ENCODE peak calls at places on chromosomes 7 and 10, in seven cellular contexts. W is IMR-90; A is CD8-positive, alpha-beta T cell; Z is body of pancreas; V is testis; E is fibroblast of lung; B is stomach. R is an unnamed sample.
A peak's percentile ranks its signal among the peaks of the same experiment; 100 is the strongest.

GRCh38 chr7:12474035-12474434 is 70.4 kb upstream of the VWDE start:
- DNase-seq in A (no peak), Z (no peak), W (no peak), B (no peak), E (peak; percentile 16), V (no peak), R (no peak)

GRCh38 chr10:69911571-69912528 is 110.1 kb downstream of the COL13A1 start:
- DNase-seq in A (no peak), Z (no peak), V (peak; percentile 67), B (peak; percentile 55), E (no peak), W (no peak), R (no peak)

GRCh38 chr10:104589871-104590270 is 51.2 kb upstream of the SORCS3 start:
- DNase-seq in W (peak; percentile 24), V (no peak), A (no peak), Z (no peak), E (peak; percentile 75), B (no peak), R (no peak)

GRCh38 chr10:84944187-84944586 is 615.8 kb downstream of the CCSER2 start:
- DNase-seq in V (no peak), W (no peak), A (no peak), Z (no peak), B (no peak), E (no peak), R (no peak)

GRCh38 chr7:105719395-105719794 is 138.1 kb upstream of the EFCAB10 start:
- DNase-seq in B (no peak), A (no peak), W (no peak), E (no peak), Z (no peak), V (no peak), R (no peak)

GRCh38 chr7:1056006-1056784 is 11.8 kb downstream of the GPR146 start:
- DNase-seq in B (no peak), W (no peak), Z (no peak), E (no peak), A (no peak), V (no peak), R (no peak)

GRCh38 chr7:666454-667292 is 59.8 kb upstream of the DNAAF5 start:
- DNase-seq in E (no peak), V (no peak), Z (no peak), B (no peak), W (no peak), A (no peak), R (no peak)

GRCh38 chr10:14507156-14507555 is 176.4 kb upstream of the FRMD4A start:
- DNase-seq in A (no peak), W (no peak), Z (no peak), B (no peak), V (no peak), E (no peak), R (peak; percentile 33)

GRCh38 chr7:101816499-101817030 is 861 bp upstream of the CUX1 start:
- DNase-seq in A (no peak), W (peak; percentile 37), Z (peak; percentile 68), B (peak; percentile 65), V (peak; percentile 30), E (peak; percentile 34), R (peak; percentile 23)

GRCh38 chr10:131095109-131095580 is 216.4 kb downstream of the TCERG1L start:
- DNase-seq in W (no peak), B (no peak), A (no peak), E (no peak), Z (peak; percentile 23), V (no peak), R (no peak)

GRCh38 chr7:11858026-11858425 is 26.0 kb upstream of the THSD7A start:
- DNase-seq in E (no peak), A (no peak), Z (no peak), B (no peak), W (no peak), V (no peak), R (no peak)

GRCh38 chr10:85645851-85646250 is 720.7 kb downstream of the GRID1 start:
- DNase-seq in A (no peak), W (no peak), Z (no peak), B (no peak), E (no peak), V (no peak), R (no peak)

GRCh38 chr10:35025916-35026315 is 64.2 kb downstream of the CUL2 start:
- DNase-seq in W (peak; percentile 78), Z (no peak), E (peak; percentile 74), A (no peak), V (no peak), B (no peak), R (no peak)

GRCh38 chr7:14000247-14000646 is 10.8 kb upstream of the ETV1 start:
- DNase-seq in W (no peak), Z (no peak), A (no peak), E (no peak), V (no peak), B (no peak), R (no peak)

GRCh38 chr10:117131390-117132327 is 6.4 kb downstream of the VAX1 start:
- DNase-seq in W (no peak), A (no peak), E (no peak), B (no peak), Z (no peak), V (no peak), R (no peak)

GRCh38 chr10:62735464-62736188 is 68.9 kb upstream of the ADO start:
- DNase-seq in W (peak; percentile 47), B (no peak), V (no peak), A (no peak), E (peak; percentile 79), Z (no peak), R (no peak)

GRCh38 chr10:77441541-77442175 is 195.9 kb downstream of the KCNMA1 start:
- DNase-seq in Z (no peak), A (no peak), B (no peak), W (no peak), E (no peak), V (no peak), R (no peak)

GRCh38 chr10:71331736-71332135 is 12.7 kb downstream of the SLC29A3 start:
- DNase-seq in E (no peak), W (no peak), V (no peak), A (no peak), Z (no peak), B (peak; percentile 50), R (no peak)

GRCh38 chr10:120783098-120783497 is 68.1 kb upstream of the WDR11 start:
- DNase-seq in E (no peak), V (no peak), Z (no peak), B (no peak), W (no peak), A (no peak), R (no peak)

GRCh38 chr7:67716729-67717128 is 720.1 kb downstream of the TYW1 start:
- DNase-seq in B (no peak), V (no peak), Z (no peak), A (no peak), E (no peak), W (no peak), R (no peak)

GRCh38 chr7:140521426-140521825 is 42.1 kb upstream of the MKRN1 start:
- DNase-seq in A (no peak), V (no peak), W (no peak), Z (no peak), E (no peak), B (no peak), R (no peak)

GRCh38 chr7:133139350-133139749 is 57.5 kb upstream of the CHCHD3 start:
- DNase-seq in W (peak; percentile 49), Z (peak; percentile 6), A (no peak), B (no peak), E (peak; percentile 48), V (peak; percentile 29), R (no peak)

GRCh38 chr10:13953371-13953770 is 366.6 kb downstream of the PRPF18 start:
- DNase-seq in B (no peak), Z (no peak), W (peak; percentile 35), V (no peak), E (peak; percentile 67), A (no peak), R (no peak)

GRCh38 chr7:151429232-151429554 is 10.7 kb downstream of the CRYGN start:
- DNase-seq in A (no peak), Z (no peak), W (no peak), B (no peak), V (no peak), E (no peak), R (no peak)

GRCh38 chr10:133026726-133027395 is 60.9 kb upstream of the ADGRA1 start:
- DNase-seq in B (no peak), A (no peak), Z (peak; percentile 32), V (no peak), E (no peak), W (no peak), R (no peak)

GRCh38 chr10:133024711-133025557 is 62.8 kb upstream of the ADGRA1 start:
- DNase-seq in W (no peak), V (no peak), Z (no peak), E (no peak), A (no peak), B (no peak), R (no peak)

GRCh38 chr10:133027480-133027879 is 60.2 kb upstream of the ADGRA1 start:
- DNase-seq in A (no peak), Z (no peak), W (no peak), B (no peak), E (no peak), V (no peak), R (no peak)

GRCh38 chr10:133026171-133026570 is 61.6 kb upstream of the ADGRA1 start:
- DNase-seq in A (no peak), B (no peak), Z (no peak), V (no peak), W (no peak), E (no peak), R (no peak)

GRCh38 chr10:133025558-133026090 is 62.1 kb upstream of the ADGRA1 start:
- DNase-seq in B (no peak), A (no peak), E (no peak), W (no peak), V (no peak), Z (no peak), R (no peak)
- H3K27me3 ChIP-seq in B (no peaks in the 10 kb centered on the region), A (no peaks in the 10 kb centered on the region), E (no peaks in the 10 kb centered on the region), W (peaks cover 6% of the 10 kb centered on the region), V (no peaks in the 10 kb centered on the region), Z (no peaks in the 10 kb centered on the region), R (no peaks in the 10 kb centered on the region)

GRCh38 chr10:102602272-102603045 is 41.8 kb upstream of the TRIM8 start:
- DNase-seq in A (no peak), W (no peak), B (no peak), V (peak; percentile 51), Z (no peak), E (no peak), R (no peak)
- H3K27ac ChIP-seq in A (no peak overlapping the region), W (peak overlapping the region; percentile 83), B (peak overlapping the region; percentile 74), V (peak overlapping the region; percentile 19), Z (peak overlapping the region; percentile 39), E (peak overlapping the region; percentile 33), R (no peak overlapping the region)

GRCh38 chr10:33290286-33291052 is 44.0 kb downstream of the NRP1 start:
- DNase-seq in V (no peak), A (no peak), Z (no peak), E (peak; percentile 59), B (no peak), W (no peak), R (no peak)
- TF ChIP-seq CTCF in V (no peak), A (no peak), Z (no peak), E (no peak), B (no peak), W (peak; percentile 17), R (no peak)

DNA sequence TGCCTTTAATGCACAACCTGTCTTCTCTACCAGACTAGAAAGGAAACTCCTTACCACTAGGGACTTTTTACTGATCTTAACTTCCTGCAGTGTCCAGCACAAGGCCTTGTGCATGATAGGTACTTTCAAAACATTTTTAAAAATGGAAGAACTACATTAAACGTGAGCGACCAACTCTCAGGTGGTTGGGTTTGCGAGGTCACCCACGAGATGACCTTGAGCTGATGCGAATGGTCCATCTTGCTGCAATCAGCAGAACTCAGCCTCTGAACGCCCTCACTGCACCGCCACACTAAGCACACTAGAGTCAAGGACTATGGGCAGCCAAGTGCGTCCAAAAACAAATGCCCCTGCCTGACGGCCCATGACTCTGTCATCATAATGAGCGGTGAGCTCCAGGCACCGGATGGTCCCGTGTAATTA is 34.9 kb upstream of the PTF1A start:
- DNase-seq in A (no peak), W (no peak), E (no peak), B (no peak), V (no peak), Z (no peak), R (no peak)
- H3K27me3 ChIP-seq in A (peaks cover 4% of the 10 kb centered on the region), W (peaks cover 2% of the 10 kb centered on the region), E (no peaks in the 10 kb centered on the region), B (no peaks in the 10 kb centered on the region), V (no peaks in the 10 kb centered on the region), Z (no peaks in the 10 kb centered on the region), R (peaks cover 16% of the 10 kb centered on the region)

R was measured in CD4-positive, alpha-beta T cell.